ENCODE peak calls at places on chromosomes 13 and 19, in ten cellular contexts. One of them, this sample, is unnamed.

GRCh38 chr13:109412232-109412935 is 374.0 kb downstream of the IRS2 start:
- DNase-seq in islet precursor cell: peak; percentile 95
- DNase-seq in G401: peak; percentile 58
- DNase-seq in upper lobe of right lung: no peak
- DNase-seq in activated naive CD4-positive, alpha-beta T cell treated with Interleukin-2 at 50 U/mL for 16 hours: no peak
- DNase-seq in NAMALWA: no peak
- DNase-seq in WTC11: peak; percentile 44
- DNase-seq in progenitor cell of endocrine pancreas: peak; percentile 22
- DNase-seq in SK-N-MC: no peak
- DNase-seq in NCI-H526: peak; percentile 96
- DNase-seq in this sample: no peak

GRCh38 chr19:3983936-3984583 is 1.2 kb downstream of the EEF2 start:
- DNase-seq in WTC11: no peak
- DNase-seq in SK-N-MC: no peak
- DNase-seq in NCI-H526: peak; percentile 11
- DNase-seq in G401: no peak
- DNase-seq in NAMALWA: peak; percentile 69
- DNase-seq in activated naive CD4-positive, alpha-beta T cell treated with Interleukin-2 at 50 U/mL for 16 hours: peak; percentile 59
- DNase-seq in upper lobe of right lung: peak; percentile 74
- DNase-seq in islet precursor cell: no peak
- DNase-seq in progenitor cell of endocrine pancreas: no peak
- DNase-seq in this sample: peak; percentile 39

GRCh38 chr13:97256343-97256783 is 34.2 kb downstream of the MBNL2 start:
- DNase-seq in islet precursor cell: peak; percentile 75
- DNase-seq in progenitor cell of endocrine pancreas: no peak
- DNase-seq in activated naive CD4-positive, alpha-beta T cell treated with Interleukin-2 at 50 U/mL for 16 hours: no peak
- DNase-seq in SK-N-MC: no peak
- DNase-seq in NCI-H526: no peak
- DNase-seq in NAMALWA: no peak
- DNase-seq in G401: no peak
- DNase-seq in upper lobe of right lung: no peak
- DNase-seq in WTC11: no peak
- DNase-seq in this sample: peak; percentile 83

GRCh38 chr19:3344608-3345598 is 21.5 kb upstream of the NFIC start:
- DNase-seq in NCI-H526: no peak
- DNase-seq in NAMALWA: no peak
- DNase-seq in progenitor cell of endocrine pancreas: no peak
- DNase-seq in activated naive CD4-positive, alpha-beta T cell treated with Interleukin-2 at 50 U/mL for 16 hours: no peak
- DNase-seq in G401: no peak
- DNase-seq in SK-N-MC: no peak
- DNase-seq in islet precursor cell: no peak
- DNase-seq in WTC11: no peak
- DNase-seq in upper lobe of right lung: no peak
- DNase-seq in this sample: no peak

GRCh38 chr13:100818706-100819105 is 144.1 kb upstream of the TMTC4 start:
- DNase-seq in islet precursor cell: no peak
- DNase-seq in WTC11: no peak
- DNase-seq in G401: peak; percentile 8
- DNase-seq in progenitor cell of endocrine pancreas: no peak
- DNase-seq in SK-N-MC: no peak
- DNase-seq in NAMALWA: no peak
- DNase-seq in NCI-H526: no peak
- DNase-seq in activated naive CD4-positive, alpha-beta T cell treated with Interleukin-2 at 50 U/mL for 16 hours: no peak
- DNase-seq in upper lobe of right lung: no peak
- DNase-seq in this sample: no peak

GRCh38 chr19:3146677-3147100 is 10.9 kb downstream of the GNA15 start:
- DNase-seq in islet precursor cell: peak; percentile 64
- DNase-seq in SK-N-MC: no peak
- DNase-seq in WTC11: peak; percentile 84
- DNase-seq in NCI-H526: no peak
- DNase-seq in progenitor cell of endocrine pancreas: peak; percentile 43
- DNase-seq in upper lobe of right lung: peak; percentile 78
- DNase-seq in activated naive CD4-positive, alpha-beta T cell treated with Interleukin-2 at 50 U/mL for 16 hours: peak; percentile 76
- DNase-seq in NAMALWA: peak; percentile 58
- DNase-seq in G401: no peak
- DNase-seq in this sample: no peak

GRCh38 chr13:40376296-40376849 is 290.1 kb downstream of the FOXO1 start:
- DNase-seq in progenitor cell of endocrine pancreas: no peak
- DNase-seq in upper lobe of right lung: no peak
- DNase-seq in NCI-H526: no peak
- DNase-seq in activated naive CD4-positive, alpha-beta T cell treated with Interleukin-2 at 50 U/mL for 16 hours: no peak
- DNase-seq in islet precursor cell: no peak
- DNase-seq in NAMALWA: no peak
- DNase-seq in G401: no peak
- DNase-seq in SK-N-MC: no peak
- DNase-seq in WTC11: no peak
- DNase-seq in this sample: no peak

GRCh38 chr19:41225238-41226052 is 6.4 kb downstream of the AXL start:
- DNase-seq in progenitor cell of endocrine pancreas: no peak
- DNase-seq in G401: no peak
- DNase-seq in activated naive CD4-positive, alpha-beta T cell treated with Interleukin-2 at 50 U/mL for 16 hours: peak; percentile 58
- DNase-seq in NAMALWA: no peak
- DNase-seq in upper lobe of right lung: no peak
- DNase-seq in islet precursor cell: no peak
- DNase-seq in WTC11: peak; percentile 63
- DNase-seq in NCI-H526: no peak
- DNase-seq in SK-N-MC: no peak
- DNase-seq in this sample: peak; percentile 97

GRCh38 chr13:92297971-92298942 is 899.8 kb downstream of the GPC5 start:
- DNase-seq in islet precursor cell: no peak
- DNase-seq in upper lobe of right lung: peak; percentile 39
- DNase-seq in progenitor cell of endocrine pancreas: no peak
- DNase-seq in activated naive CD4-positive, alpha-beta T cell treated with Interleukin-2 at 50 U/mL for 16 hours: no peak
- DNase-seq in WTC11: peak; percentile 14
- DNase-seq in NCI-H526: no peak
- DNase-seq in SK-N-MC: no peak
- DNase-seq in NAMALWA: no peak
- DNase-seq in G401: no peak
- DNase-seq in this sample: no peak

GRCh38 chr13:44280461-44280860 is 93.2 kb upstream of the SERP2 start:
- DNase-seq in NAMALWA: no peak
- DNase-seq in islet precursor cell: no peak
- DNase-seq in G401: no peak
- DNase-seq in WTC11: no peak
- DNase-seq in SK-N-MC: no peak
- DNase-seq in NCI-H526: no peak
- DNase-seq in upper lobe of right lung: no peak
- DNase-seq in progenitor cell of endocrine pancreas: no peak
- DNase-seq in activated naive CD4-positive, alpha-beta T cell treated with Interleukin-2 at 50 U/mL for 16 hours: no peak
- DNase-seq in this sample: peak; percentile 42

GRCh38 chr13:41222259-41222852 is 28.0 kb upstream of the KBTBD7 start:
- DNase-seq in upper lobe of right lung: no peak
- DNase-seq in islet precursor cell: peak; percentile 73
- DNase-seq in NCI-H526: peak; percentile 89
- DNase-seq in SK-N-MC: no peak
- DNase-seq in WTC11: peak; percentile 60
- DNase-seq in progenitor cell of endocrine pancreas: peak; percentile 37
- DNase-seq in activated naive CD4-positive, alpha-beta T cell treated with Interleukin-2 at 50 U/mL for 16 hours: peak; percentile 50
- DNase-seq in G401: peak; percentile 47
- DNase-seq in NAMALWA: peak; percentile 81
- DNase-seq in this sample: peak; percentile 75

GRCh38 chr13:19852766-19853165 is 10.7 kb downstream of the ZMYM5 start:
- DNase-seq in NAMALWA: no peak
- DNase-seq in G401: no peak
- DNase-seq in activated naive CD4-positive, alpha-beta T cell treated with Interleukin-2 at 50 U/mL for 16 hours: no peak
- DNase-seq in SK-N-MC: no peak
- DNase-seq in progenitor cell of endocrine pancreas: no peak
- DNase-seq in WTC11: no peak
- DNase-seq in NCI-H526: no peak
- DNase-seq in upper lobe of right lung: no peak
- DNase-seq in islet precursor cell: no peak
- DNase-seq in this sample: no peak

GRCh38 chr13:76832258-76832988 is 53.8 kb downstream of the KCTD12 start:
- DNase-seq in progenitor cell of endocrine pancreas: no peak
- DNase-seq in WTC11: no peak
- DNase-seq in G401: no peak
- DNase-seq in upper lobe of right lung: no peak
- DNase-seq in activated naive CD4-positive, alpha-beta T cell treated with Interleukin-2 at 50 U/mL for 16 hours: no peak
- DNase-seq in islet precursor cell: no peak
- DNase-seq in SK-N-MC: no peak
- DNase-seq in NCI-H526: peak; percentile 26
- DNase-seq in NAMALWA: no peak
- DNase-seq in this sample: no peak

GRCh38 chr19:39223703-39224279 is 19.7 kb upstream of the SYCN start:
- DNase-seq in upper lobe of right lung: no peak
- DNase-seq in progenitor cell of endocrine pancreas: no peak
- DNase-seq in islet precursor cell: peak; percentile 67
- DNase-seq in NAMALWA: peak; percentile 45
- DNase-seq in SK-N-MC: no peak
- DNase-seq in activated naive CD4-positive, alpha-beta T cell treated with Interleukin-2 at 50 U/mL for 16 hours: peak; percentile 13
- DNase-seq in NCI-H526: no peak
- DNase-seq in G401: no peak
- DNase-seq in WTC11: peak; percentile 67
- DNase-seq in this sample: peak; percentile 17

GRCh38 chr13:20902438-20903163 is at the start of gene XPO4:
- DNase-seq in NAMALWA: peak; percentile 88
- DNase-seq in NCI-H526: peak; percentile 91
- DNase-seq in activated naive CD4-positive, alpha-beta T cell treated with Interleukin-2 at 50 U/mL for 16 hours: peak; percentile 81
- DNase-seq in progenitor cell of endocrine pancreas: peak; percentile 72
- DNase-seq in SK-N-MC: no peak
- DNase-seq in G401: peak; percentile 74
- DNase-seq in WTC11: peak; percentile 80
- DNase-seq in islet precursor cell: peak; percentile 89
- DNase-seq in upper lobe of right lung: peak; percentile 92
- DNase-seq in this sample: peak; percentile 76

GRCh38 chr13:45328661-45329105 is 12.3 kb downstream of the TPT1 start:
- DNase-seq in NCI-H526: no peak
- DNase-seq in progenitor cell of endocrine pancreas: no peak
- DNase-seq in SK-N-MC: no peak
- DNase-seq in G401: no peak
- DNase-seq in WTC11: no peak
- DNase-seq in activated naive CD4-positive, alpha-beta T cell treated with Interleukin-2 at 50 U/mL for 16 hours: no peak
- DNase-seq in NAMALWA: no peak
- DNase-seq in islet precursor cell: no peak
- DNase-seq in upper lobe of right lung: no peak
- DNase-seq in this sample: no peak